ENCODE peak calls at places on chromosomes 13 and 19, in six cellular contexts. N, G, T, Y, Z and K are unnamed samples. For H3K4me1, the result is how much of the 10 kb centered on the place peaks cover.

GRCh38 chr13:42814868-42815267 is 33.5 kb downstream of the FAM216B start:
- DNase-seq in N (no peak), G (no peak), T (no peak), Y (no peak), Z (no peak), K (no peak)

GRCh38 chr19:52170863-52171320 is 529 bp downstream of the ZNF836 start:
- DNase-seq in N (peak), G (peak), T (no peak), Y (no peak), Z (no peak), K (peak)

GRCh38 chr19:5691205-5691929 is 1.3 kb downstream of the RPL36 start:
- DNase-seq in N (no peak), G (peak), T (peak), Y (peak), Z (peak), K (peak)

GRCh38 chr13:27455331-27455855 is 5.0 kb upstream of the MTIF3 start:
- DNase-seq in N (no peak), G (no peak), T (no peak), Y (no peak), Z (no peak), K (no peak)

GRCh38 chr13:49436890-49437289 is 7.0 kb downstream of the CAB39L start:
- DNase-seq in N (peak), G (peak), T (no peak), Y (peak), Z (peak), K (no peak)

GRCh38 chr19:32873560-32873959 is 4.0 kb upstream of the SLC7A9 start:
- DNase-seq in N (no peak), G (no peak), T (no peak), Y (no peak), Z (no peak), K (no peak)

GRCh38 chr13:51230473-51231105 is 8.4 kb downstream of the FAM124A start:
- DNase-seq in N (peak), G (peak), T (no peak), Y (peak), Z (no peak), K (peak)

GRCh38 chr13:46165485-46166220 is 16.3 kb downstream of the LCP1 start:
- DNase-seq in N (no peak), G (no peak), T (no peak), Y (no peak), Z (no peak), K (no peak)

GRCh38 chr13:71672527-71672926 is 194.5 kb downstream of the DACH1 start:
- DNase-seq in N (no peak), G (no peak), T (no peak), Y (no peak), Z (no peak), K (no peak)

GRCh38 chr19:41965127-41965526 is 6.0 kb upstream of the RABAC1 start:
- DNase-seq in N (no peak), G (no peak), T (no peak), Y (no peak), Z (no peak), K (no peak)

GRCh38 chr19:13505164-13505695 is 1.0 kb downstream of the CACNA1A start:
- DNase-seq in N (no peak), G (no peak), T (no peak), Y (no peak), Z (no peak), K (no peak)

GRCh38 chr19:36850646-36851442 is at the start of gene ZNF345:
- DNase-seq in N (peak), G (peak), T (peak), Y (peak), Z (peak), K (peak)

GRCh38 chr19:57570707-57571106 is 8.0 kb downstream of the ZNF416 start:
- DNase-seq in N (no peak), G (no peak), T (no peak), Y (no peak), Z (no peak), K (no peak)

GRCh38 chr19:2542341-2543069 is 66.6 kb downstream of the GADD45B start:
- DNase-seq in N (peak), G (no peak), T (no peak), Y (no peak), Z (peak), K (no peak)

GRCh38 chr13:27425918-27426630 is 1.7 kb downstream of the GTF3A start:
- DNase-seq in N (peak), G (peak), T (peak), Y (peak), Z (peak), K (peak)

GRCh38 chr19:46182476-46182875 is 34.4 kb downstream of the IGFL2 start:
- DNase-seq in N (no peak), G (no peak), T (no peak), Y (no peak), Z (no peak), K (no peak)

GRCh38 chr19:54795763-54796162 is 7.6 kb upstream of the KIR2DL4 start:
- DNase-seq in N (no peak), G (no peak), T (no peak), Y (no peak), Z (no peak), K (no peak)

GRCh38 chr13:98490866-98491265 is 86.0 kb downstream of the STK24 start:
- DNase-seq in N (no peak), G (no peak), T (no peak), Y (no peak), Z (no peak), K (no peak)

GRCh38 chr13:98495627-98496238 is 81.2 kb downstream of the STK24 start:
- DNase-seq in N (no peak), G (no peak), T (no peak), Y (no peak), Z (no peak), K (no peak)

GRCh38 chr13:98494769-98495168 is 82.1 kb downstream of the STK24 start:
- DNase-seq in N (no peak), G (no peak), T (no peak), Y (no peak), Z (no peak), K (no peak)

GRCh38 chr13:98492335-98493034 is 84.4 kb downstream of the STK24 start:
- DNase-seq in N (no peak), G (no peak), T (no peak), Y (no peak), Z (no peak), K (no peak)

GRCh38 chr13:98493035-98493401 is 83.9 kb downstream of the STK24 start:
- DNase-seq in N (no peak), G (no peak), T (no peak), Y (no peak), Z (no peak), K (no peak)
- H3K4me1 ChIP-seq in N (under half), G (under half), T (half or more), Y (under half), Z (half or more), K (under half)

GRCh38 chr19:39247701-39248664 is 673 bp downstream of the IFNL4 start:
- DNase-seq in N (peak), G (no peak), T (no peak), Y (no peak), Z (no peak), K (no peak)
- H3K27ac ChIP-seq in N (no peak), G (no peak), T (no peak), Y (no peak), Z (no peak), K (no peak)

GRCh38 chr13:110788778-110789177 is 75.3 kb downstream of the ING1 start:
- DNase-seq in N (no peak), G (no peak), T (no peak), Y (no peak), Z (no peak), K (no peak)

GRCh38 chr13:110780410-110780809 is 66.9 kb downstream of the ING1 start:
- DNase-seq in N (no peak), G (no peak), T (no peak), Y (no peak), Z (no peak), K (no peak)

GRCh38 chr13:110790371-110790770 is 76.9 kb downstream of the ING1 start:
- DNase-seq in N (no peak), G (no peak), T (no peak), Y (no peak), Z (no peak), K (no peak)

GRCh38 chr13:110782185-110782584 is 68.7 kb downstream of the ING1 start:
- DNase-seq in N (no peak), G (no peak), T (no peak), Y (no peak), Z (no peak), K (no peak)

DNA sequence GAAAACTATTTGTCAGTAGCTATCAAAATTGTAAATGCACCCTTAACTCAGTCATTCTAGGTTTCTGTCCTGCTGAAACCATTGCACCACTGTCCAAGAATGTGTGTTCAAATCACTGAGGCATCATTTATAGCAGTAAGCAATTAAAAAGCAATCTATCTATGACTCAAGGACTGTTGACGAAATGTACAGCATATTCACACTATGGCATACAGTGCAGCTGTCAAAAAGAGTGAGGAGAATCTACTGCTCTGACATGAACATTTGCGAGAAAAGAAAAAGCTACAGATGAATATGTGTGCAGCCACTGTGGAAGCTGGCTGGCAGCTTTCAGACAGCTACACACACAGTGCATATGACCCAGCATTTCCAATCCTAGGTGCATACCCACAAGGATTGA is 71.2 kb downstream of the ING1 start:
- DNase-seq in N (no peak), G (no peak), T (no peak), Y (no peak), Z (no peak), K (no peak)
- H3K4me1 ChIP-seq in N (under half), G (under half), T (under half), Y (under half), Z (under half), K (under half)

GRCh38 chr19:50321831-50322230 is 7.3 kb downstream of the KCNC3 start:
- DNase-seq in N (no peak), G (no peak), T (no peak), Y (no peak), Z (no peak), K (no peak)

GRCh38 chr19:50320051-50320450 is 9.1 kb downstream of the KCNC3 start:
- DNase-seq in N (no peak), G (no peak), T (no peak), Y (no peak), Z (no peak), K (no peak)

GRCh38 chr19:50319156-50319555 is 10.0 kb downstream of the KCNC3 start:
- DNase-seq in N (no peak), G (no peak), T (no peak), Y (no peak), Z (no peak), K (no peak)

GRCh38 chr19:50322234-50322633 is 6.9 kb downstream of the KCNC3 start:
- DNase-seq in N (no peak), G (no peak), T (no peak), Y (no peak), Z (no peak), K (no peak)

DNA sequence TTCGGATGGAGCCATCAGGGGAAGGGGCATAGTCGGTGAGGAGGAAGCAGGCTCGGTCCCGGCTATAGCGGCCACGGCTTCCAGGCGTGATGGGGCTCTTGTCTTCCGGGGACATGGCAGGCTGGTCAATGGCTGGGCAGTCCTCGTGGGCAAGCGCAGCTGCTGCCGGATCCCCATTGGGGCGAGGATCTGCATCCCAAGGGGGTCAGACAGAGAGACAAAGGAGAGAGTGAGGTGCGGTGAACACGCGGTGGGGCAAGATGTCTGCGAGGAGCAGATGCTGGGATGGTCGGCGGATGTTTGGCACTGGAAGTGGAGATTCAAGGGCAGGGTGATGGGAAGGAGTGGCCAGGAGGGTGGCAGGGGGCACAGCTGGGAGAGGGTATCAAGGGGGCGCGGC is 8.6 kb downstream of the KCNC3 start:
- DNase-seq in N (no peak), G (no peak), T (no peak), Y (no peak), Z (no peak), K (no peak)
- H3K27ac ChIP-seq in N (no peak), G (no peak), T (no peak), Y (no peak), Z (no peak), K (no peak)

DNA sequence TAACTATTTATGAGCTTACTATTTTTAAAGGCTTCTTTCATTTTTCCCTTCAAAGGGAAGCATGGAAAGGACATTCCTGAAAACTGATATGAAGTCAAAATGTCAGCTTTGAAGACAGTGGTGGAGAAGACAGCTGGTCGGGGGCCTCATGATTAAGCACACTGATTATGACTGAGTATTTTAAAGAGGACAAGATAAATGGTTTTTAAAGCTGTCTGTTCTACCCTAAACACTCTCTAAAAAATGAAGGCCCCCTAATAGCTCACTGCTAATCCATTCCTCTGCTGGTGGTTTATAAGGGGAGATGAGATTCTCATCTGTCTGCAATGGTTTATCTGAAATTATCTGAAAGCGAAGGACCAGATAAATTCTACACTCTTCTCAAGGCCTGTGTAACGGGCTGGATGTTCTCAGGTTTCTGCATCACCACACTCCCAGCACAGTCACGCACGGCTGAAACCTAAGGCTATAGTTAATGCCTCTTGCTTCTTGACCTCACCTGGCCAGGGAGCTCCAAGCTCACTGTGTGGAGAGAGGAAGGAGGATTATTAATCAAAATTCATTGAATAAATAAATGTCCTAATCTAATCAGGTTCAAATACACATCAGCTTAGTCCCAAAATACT is 86.9 kb upstream of the DOCK9 start:
- DNase-seq in N (no peak), G (no peak), T (no peak), Y (no peak), Z (no peak), K (no peak)
- H3K4me1 ChIP-seq in N (under half), G (under half), T (under half), Y (under half), Z (under half), K (under half)

DNA sequence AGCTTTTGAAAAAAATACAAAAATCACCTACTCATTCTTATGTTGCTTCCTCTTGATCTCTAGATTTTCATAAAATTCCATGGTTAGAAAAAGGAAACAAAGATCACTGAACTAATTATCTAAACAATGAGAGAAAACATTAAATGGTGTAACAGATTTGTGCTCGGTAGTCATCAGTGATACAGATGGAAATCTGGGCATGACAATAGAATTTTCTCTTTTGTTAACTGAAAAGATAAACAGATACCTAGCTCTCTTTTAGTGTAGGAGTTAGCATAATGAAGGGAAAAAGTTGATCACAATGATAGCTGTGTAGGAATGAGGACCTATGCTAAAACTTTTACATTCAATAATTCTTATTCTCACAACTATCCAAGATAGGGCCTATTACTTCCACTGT is 103.7 kb downstream of the TBC1D4 start:
- DNase-seq in N (no peak), G (no peak), T (no peak), Y (no peak), Z (no peak), K (no peak)
- H3K27ac ChIP-seq in N (no peak), G (no peak), T (no peak), Y (no peak), Z (no peak), K (no peak)